ENCODE peak calls at places on chromosome 7, in eight cellular contexts. J is tibial artery; T is GM23338; P is dorsolateral prefrontal cortex; H is HCT116; X is CD8-positive, alpha-beta memory T cell; D is vagina; Z is cardiac muscle cell. B is an unnamed sample.

GRCh38 chr7:95840953-95841950 is 68.9 kb downstream of the DYNC1I1 start:
- DNase-seq in Z (peak), T (peak), P (no peak), J (no peak), H (peak), X (no peak), D (no peak), B (no peak)

GRCh38 chr7:57424515-57425238 is 25.3 kb upstream of the ZNF716 start:
- DNase-seq in D (no peak), J (no peak), Z (no peak), P (no peak), T (no peak), X (no peak), H (no peak), B (no peak)

GRCh38 chr7:151415375-151416112 is 5.7 kb upstream of the WDR86 start:
- DNase-seq in D (no peak), Z (no peak), X (no peak), P (no peak), H (no peak), T (no peak), J (no peak), B (peak)

GRCh38 chr7:38660427-38661099 is 29.4 kb upstream of the AMPH start:
- DNase-seq in X (no peak), H (peak), J (no peak), T (peak), P (no peak), Z (peak), D (no peak), B (no peak)

GRCh38 chr7:130901209-130901783 is 167.3 kb upstream of the KLF14 start:
- DNase-seq in D (no peak), Z (no peak), T (no peak), P (peak), X (no peak), J (no peak), H (peak), B (peak)

GRCh38 chr7:36487756-36488336 is 98.2 kb downstream of the ANLN start:
- DNase-seq in X (no peak), Z (peak), J (no peak), P (no peak), H (peak), D (no peak), T (peak), B (peak)

GRCh38 chr7:101232141-101232821 is 5.3 kb downstream of the CLDN15 start:
- DNase-seq in Z (peak), J (no peak), T (peak), D (no peak), X (no peak), H (no peak), P (no peak), B (no peak)

GRCh38 chr7:22016547-22016946 is 70.8 kb upstream of the CDCA7L start:
- DNase-seq in P (no peak), J (no peak), D (no peak), H (no peak), X (no peak), T (no peak), Z (no peak), B (no peak)

GRCh38 chr7:78073470-78074382 is 275.2 kb downstream of the PHTF2 start:
- DNase-seq in P (no peak), H (no peak), T (peak), X (no peak), Z (no peak), D (no peak), J (no peak), B (no peak)

GRCh38 chr7:33596694-33597093 is 308.6 kb upstream of the BMPER start:
- DNase-seq in Z (no peak), T (no peak), P (no peak), X (no peak), D (no peak), H (no peak), J (no peak), B (peak)

GRCh38 chr7:22559829-22560489 is 60.0 kb upstream of the STEAP1B start:
- DNase-seq in D (peak), X (peak), P (peak), J (peak), H (peak), T (peak), Z (peak), B (peak)

GRCh38 chr7:30977896-30978564 is 14.3 kb downstream of the GHRHR start:
- DNase-seq in J (no peak), P (no peak), X (no peak), H (peak), T (peak), Z (peak), D (peak), B (no peak)

DNA sequence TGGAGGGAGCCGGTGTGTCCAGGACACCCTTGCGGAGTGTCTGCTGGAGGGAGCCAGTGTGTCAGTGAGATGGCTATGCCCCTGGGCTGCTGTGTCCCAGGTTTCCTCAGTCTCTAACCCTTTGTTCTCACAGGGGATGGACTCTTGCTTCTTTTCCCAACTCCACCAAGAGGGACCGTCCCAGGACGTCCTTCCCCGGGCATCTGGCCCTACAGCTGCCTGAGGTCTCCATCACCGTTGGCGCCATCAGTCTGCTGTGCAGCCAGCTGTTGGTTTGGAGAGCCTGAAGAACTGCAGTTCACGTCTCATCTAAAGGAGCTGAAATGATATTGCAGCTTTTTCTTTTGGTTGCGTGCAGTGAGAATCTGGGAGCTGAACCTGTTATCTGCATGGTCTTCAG is 136.2 kb downstream of the VIPR2 start:
- DNase-seq in T (no peak), H (no peak), J (no peak), D (no peak), X (no peak), P (no peak), Z (no peak), B (no peak)
- H3K4me3 ChIP-seq in T (no peak), H (no peak), J (no peak), D (no peak), X (no peak), P (no peak), Z (no peak), B (no peak)

GRCh38 chr7:46389131-46389530 is 468.1 kb upstream of the IGFBP3 start:
- DNase-seq in J (no peak), D (no peak), T (no peak), Z (no peak), H (no peak), X (no peak), P (no peak), B (no peak)
- H3K4me3 ChIP-seq in J (no peak), D (no peak), T (no peak), Z (no peak), H (no peak), X (no peak), P (no peak), B (no peak)

GRCh38 chr7:93115796-93116195 is 2.0 kb downstream of the SAMD9 start:
- DNase-seq in P (no peak), T (no peak), J (no peak), D (no peak), H (peak), Z (no peak), X (no peak), B (peak)
- H3K4me3 ChIP-seq in P (no peak), T (no peak), J (no peak), D (peak), H (no peak), Z (no peak), X (peak), B (peak)

GRCh38 chr7:127667751-127668530 is 15.9 kb downstream of the SND1 start:
- DNase-seq in H (no peak), D (no peak), Z (no peak), X (no peak), T (no peak), P (no peak), J (no peak), B (no peak)

GRCh38 chr7:127671341-127671740 is 19.3 kb downstream of the SND1 start:
- DNase-seq in T (no peak), H (no peak), X (no peak), J (no peak), D (no peak), P (no peak), Z (no peak), B (no peak)

GRCh38 chr7:127665922-127666321 is 13.9 kb downstream of the SND1 start:
- DNase-seq in D (no peak), H (no peak), X (no peak), T (peak), P (no peak), Z (no peak), J (no peak), B (no peak)

GRCh38 chr7:127666602-127667001 is 14.6 kb downstream of the SND1 start:
- DNase-seq in H (no peak), P (no peak), J (no peak), X (no peak), Z (no peak), D (no peak), T (no peak), B (no peak)

DNA sequence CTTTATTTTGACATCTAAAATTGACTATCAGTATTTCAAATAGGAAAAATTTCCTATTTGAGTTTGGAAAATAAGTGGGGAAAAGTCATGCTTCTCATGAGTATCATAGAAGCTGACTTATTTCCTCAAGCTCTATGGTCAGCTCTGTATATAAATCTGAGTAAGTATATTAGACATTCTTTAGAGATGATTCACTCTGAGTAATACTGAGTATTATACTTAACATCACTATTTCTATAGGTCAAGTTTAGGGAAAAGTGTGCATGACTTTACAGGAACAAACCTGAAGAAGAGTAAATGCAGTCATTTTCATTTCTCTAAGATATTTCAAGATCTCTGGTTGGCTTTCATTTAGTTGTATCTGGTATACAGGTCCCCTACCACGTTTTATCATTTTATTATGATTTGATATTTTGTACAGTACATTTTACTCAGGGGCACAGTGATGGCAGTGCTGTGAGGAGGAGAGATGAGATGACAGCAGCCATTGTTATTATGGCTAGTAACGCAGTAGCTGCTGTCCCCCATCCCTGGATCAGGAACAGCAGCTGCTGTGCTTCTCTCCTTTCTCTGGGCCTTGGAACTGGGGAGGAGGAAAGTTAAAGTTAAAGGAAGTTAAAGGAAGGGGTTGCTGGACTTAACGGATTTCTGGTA is 15.2 kb downstream of the SND1 start:
- DNase-seq in D (no peak), X (no peak), H (no peak), J (no peak), P (no peak), Z (no peak), T (no peak), B (no peak)
- H3K4me3 ChIP-seq in D (no peak), X (no peak), H (no peak), J (no peak), P (no peak), Z (no peak), T (no peak), B (no peak)

GRCh38 chr7:135151162-135151932 is 3.5 kb downstream of the TMEM140 start:
- DNase-seq in Z (no peak), T (no peak), X (no peak), H (no peak), P (no peak), D (no peak), J (no peak), B (no peak)

GRCh38 chr7:135147341-135147898 is 452 bp upstream of the TMEM140 start:
- DNase-seq in Z (no peak), H (no peak), D (no peak), P (no peak), X (no peak), T (no peak), J (no peak), B (no peak)

GRCh38 chr7:135150072-135150782 is 2.4 kb downstream of the TMEM140 start:
- DNase-seq in P (no peak), Z (no peak), D (no peak), T (no peak), X (no peak), H (no peak), J (no peak), B (no peak)

GRCh38 chr7:135143874-135144668 is 3.8 kb upstream of the TMEM140 start:
- DNase-seq in X (no peak), T (no peak), P (no peak), Z (no peak), H (no peak), D (no peak), J (no peak), B (no peak)

DNA sequence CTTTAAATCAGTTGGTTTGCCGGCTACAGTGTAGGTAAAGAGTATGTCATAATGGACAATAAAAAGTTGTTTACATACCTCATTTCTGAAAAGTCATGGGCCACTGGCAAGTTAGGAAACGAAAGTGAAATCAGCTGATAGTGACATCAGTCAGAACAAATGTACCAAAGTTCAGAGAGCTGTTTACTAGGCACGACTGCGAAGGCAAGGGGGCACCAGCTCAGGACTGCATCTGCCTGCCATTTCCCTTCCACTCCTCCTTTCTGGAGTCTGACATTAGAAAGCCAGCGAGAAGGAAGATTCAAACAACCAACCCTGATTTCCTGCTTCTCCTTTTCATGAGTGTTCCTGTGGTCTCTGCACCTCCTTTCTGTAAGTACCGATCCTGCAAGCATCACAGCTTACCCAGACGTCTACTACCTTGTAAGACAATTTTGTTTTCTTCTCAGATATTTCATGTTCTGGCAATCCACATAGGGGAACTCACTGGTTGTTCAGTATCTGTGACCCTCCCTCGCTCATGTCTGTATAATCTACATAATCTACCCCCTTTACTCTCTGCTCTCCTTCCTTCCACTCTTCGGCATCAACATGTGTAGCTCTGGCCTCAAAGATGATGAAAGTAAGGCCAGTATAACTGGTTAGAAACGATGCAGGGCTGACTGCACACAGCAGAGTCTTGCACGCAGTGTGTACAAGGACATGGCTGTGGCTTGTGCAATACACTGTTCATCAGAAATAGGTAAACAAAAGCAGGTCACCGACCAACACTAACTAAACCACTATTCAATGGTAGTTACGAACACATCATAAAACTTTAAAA is at the start of gene TMEM140:
- DNase-seq in D (peak), T (no peak), P (peak), J (no peak), Z (no peak), X (peak), H (no peak), B (no peak)
- H3K4me3 ChIP-seq in D (peak), T (no peak), P (peak), J (peak), Z (no peak), X (peak), H (no peak), B (no peak)